ENCODE peak calls at places on chromosomes 3 and 15, in eight cellular contexts. O is EL; W is CD8-positive, alpha-beta T cell; R is anterior cingulate cortex; S is NCI-H2081 treated with DMSO at 0.1 percent for 48 hours; V is stimulated activated CD4-positive, alpha-beta T cell treated with anti-CD3 and anti-CD28 coated beads, Interleukin-15, amount 100 ng/mL, for 24 hours; X is SW480; P is mesenchymal stem cell. U is an unnamed sample.

GRCh38 chr3:50520849-50521248 is 17.4 kb upstream of the CACNA2D2 start:
- DNase-seq in O (no peak), W (no peak), R (no peak), S (no peak), V (no peak), X (no peak), P (no peak), U (no peak)

GRCh38 chr3:13947912-13948311 is 68.0 kb upstream of the WNT7A start:
- DNase-seq in O (no peak), W (no peak), R (no peak), S (no peak), V (no peak), X (no peak), P (no peak), U (no peak)

GRCh38 chr3:127743676-127744075 is 70.9 kb downstream of the ABTB1 start:
- DNase-seq in O (no peak), W (no peak), R (no peak), S (no peak), V (no peak), X (no peak), P (no peak), U (peak)

GRCh38 chr3:133464573-133464972 is 64.7 kb downstream of the BFSP2 start:
- DNase-seq in O (peak), W (no peak), R (no peak), S (no peak), V (no peak), X (peak), P (peak), U (no peak)

GRCh38 chr3:194761384-194761783 is 75.7 kb downstream of the FAM43A start:
- DNase-seq in O (no peak), W (no peak), R (no peak), S (peak), V (no peak), X (no peak), P (no peak), U (no peak)

GRCh38 chr3:149848238-149848637 is 35.2 kb downstream of the RNF13 start:
- DNase-seq in O (no peak), W (no peak), R (no peak), S (no peak), V (no peak), X (no peak), P (no peak), U (no peak)

GRCh38 chr15:45790325-45790943 is 155.6 kb downstream of the SQOR start:
- DNase-seq in O (peak), W (no peak), R (no peak), S (no peak), V (peak), X (peak), P (peak), U (no peak)

GRCh38 chr3:72129384-72130094 is 344.6 kb upstream of the PROK2 start:
- DNase-seq in O (no peak), W (no peak), R (no peak), S (no peak), V (no peak), X (no peak), P (no peak), U (no peak)

GRCh38 chr3:184741259-184741556 is 29.3 kb upstream of the MAGEF1 start:
- DNase-seq in O (no peak), W (no peak), R (no peak), S (no peak), V (no peak), X (peak), P (no peak), U (no peak)

GRCh38 chr15:56533741-56534416 is 68.9 kb upstream of the MNS1 start:
- DNase-seq in O (no peak), W (no peak), R (no peak), S (no peak), V (no peak), X (no peak), P (no peak), U (no peak)

GRCh38 chr15:67717776-67718175 is 107.5 kb upstream of the SKOR1 start:
- DNase-seq in O (no peak), W (no peak), R (no peak), S (no peak), V (no peak), X (no peak), P (no peak), U (no peak)

GRCh38 chr15:98914626-98915025 is 93.0 kb downstream of the PGPEP1L start:
- DNase-seq in O (peak), W (no peak), R (no peak), S (no peak), V (no peak), X (no peak), P (peak), U (no peak)

GRCh38 chr15:82918162-82918561 is 34.4 kb downstream of the HOMER2 start:
- DNase-seq in O (no peak), W (no peak), R (no peak), S (no peak), V (no peak), X (no peak), P (no peak), U (no peak)

GRCh38 chr3:129016366-129016724 is 15.2 kb downstream of the EFCC1 start:
- DNase-seq in O (peak), W (peak), R (no peak), S (peak), V (peak), X (peak), P (no peak), U (peak)

GRCh38 chr3:177932346-177932745 is 603.9 kb upstream of the KCNMB2 start:
- DNase-seq in O (no peak), W (no peak), R (no peak), S (no peak), V (no peak), X (no peak), P (no peak), U (no peak)

GRCh38 chr15:68204776-68205557 is at the start of gene CALML4:
- DNase-seq in O (no peak), W (no peak), R (no peak), S (no peak), V (no peak), X (peak), P (no peak), U (peak)

GRCh38 chr3:156612906-156613305 is 58.0 kb upstream of the SSR3 start:
- DNase-seq in O (no peak), W (no peak), R (no peak), S (no peak), V (no peak), X (no peak), P (no peak), U (no peak)

GRCh38 chr15:57570994-57571393 is 20.7 kb upstream of the MYZAP start:
- DNase-seq in O (peak), W (no peak), R (no peak), S (no peak), V (no peak), X (peak), P (peak), U (no peak)

GRCh38 chr15:62503451-62503850 is 338.4 kb upstream of the C2CD4B start:
- DNase-seq in O (peak), W (no peak), R (peak), S (no peak), V (no peak), X (no peak), P (peak), U (no peak)

GRCh38 chr3:77039606-77040553 is at the start of gene ROBO2:
- DNase-seq in O (peak), W (no peak), R (peak), S (no peak), V (no peak), X (peak), P (peak), U (no peak)

GRCh38 chr3:165159760-165160421 is 36.3 kb downstream of the SLITRK3 start:
- DNase-seq in O (no peak), W (no peak), R (no peak), S (no peak), V (no peak), X (no peak), P (no peak), U (no peak)

GRCh38 chr3:125525153-125525552 is 5.2 kb upstream of the SNX4 start:
- DNase-seq in O (no peak), W (no peak), R (no peak), S (no peak), V (no peak), X (no peak), P (no peak), U (no peak)

GRCh38 chr3:143302638-143303171 is 183.1 kb downstream of the CHST2 start:
- DNase-seq in O (peak), W (no peak), R (no peak), S (no peak), V (no peak), X (peak), P (peak), U (no peak)

GRCh38 chr3:186598108-186598784 is 14.6 kb upstream of the AHSG start:
- DNase-seq in O (peak), W (no peak), R (no peak), S (no peak), V (no peak), X (peak), P (no peak), U (no peak)

GRCh38 chr3:71512000-71512399 is 71.5 kb downstream of the FOXP1 start:
- DNase-seq in O (no peak), W (peak), R (no peak), S (no peak), V (peak), X (no peak), P (no peak), U (no peak)

GRCh38 chr3:126672741-126673140 is 17.8 kb upstream of the TXNRD3 start:
- DNase-seq in O (no peak), W (no peak), R (no peak), S (no peak), V (no peak), X (no peak), P (no peak), U (no peak)

U was measured in left colon.